ENCODE peak calls at places on chromosome X, in five cellular contexts. C is K562, S is HepG2, X is GM12878, B is WTC11. Z is an unnamed sample.

GRCh38 chrX:73913580-73913979 is 350.6 kb downstream of the CHIC1 start:
- DNase-seq in C (no peak), S (peak), X (no peak), B (no peak), Z (no peak)

GRCh38 chrX:138763761-138764160 is 52.2 kb upstream of the FGF13 start:
- DNase-seq in C (no peak), S (no peak), X (no peak), B (no peak), Z (no peak)

GRCh38 chrX:147827070-147827469 is 84.6 kb upstream of the FMR1 start:
- DNase-seq in C (no peak), S (no peak), X (no peak), B (no peak), Z (no peak)

GRCh38 chrX:111581086-111581485 is 69.6 kb downstream of the SERTM2 start:
- DNase-seq in C (no peak), S (no peak), X (no peak), B (no peak), Z (no peak)

GRCh38 chrX:115260330-115260729 is 26.4 kb upstream of the LRCH2 start:
- DNase-seq in C (no peak), S (no peak), X (no peak), B (no peak), Z (no peak)

GRCh38 chrX:97215166-97215565 is 331.5 kb downstream of the RPA4 start:
- DNase-seq in C (no peak), S (no peak), X (no peak), B (no peak), Z (no peak)

GRCh38 chrX:81414630-81415029 is 212.7 kb downstream of the SH3BGRL start:
- DNase-seq in C (no peak), S (no peak), X (no peak), B (no peak), Z (no peak)

GRCh38 chrX:1535241-1536041 is 1.5 kb downstream of the P2RY8 start:
- DNase-seq in C (no peak), S (no peak), X (peak), B (no peak), Z (no peak)

GRCh38 chrX:129736491-129736890 is 2.3 kb upstream of the XPNPEP2 start:
- DNase-seq in C (no peak), S (peak), X (no peak), B (no peak), Z (no peak)

GRCh38 chrX:133307094-133307493 is 88.9 kb upstream of the TFDP3 start:
- DNase-seq in C (no peak), S (no peak), X (no peak), B (no peak), Z (no peak)

GRCh38 chrX:95059909-95060308 is 1385.9 kb downstream of the FAM133A start:
- DNase-seq in C (no peak), S (no peak), X (no peak), B (no peak), Z (no peak)

GRCh38 chrX:136689441-136689840 is 41.5 kb downstream of the CD40LG start:
- DNase-seq in C (no peak), S (no peak), X (no peak), B (peak), Z (no peak)

GRCh38 chrX:134570899-134571298 is 87.4 kb downstream of the PLAC1 start:
- DNase-seq in C (no peak), S (no peak), X (no peak), B (no peak), Z (no peak)

DNA sequence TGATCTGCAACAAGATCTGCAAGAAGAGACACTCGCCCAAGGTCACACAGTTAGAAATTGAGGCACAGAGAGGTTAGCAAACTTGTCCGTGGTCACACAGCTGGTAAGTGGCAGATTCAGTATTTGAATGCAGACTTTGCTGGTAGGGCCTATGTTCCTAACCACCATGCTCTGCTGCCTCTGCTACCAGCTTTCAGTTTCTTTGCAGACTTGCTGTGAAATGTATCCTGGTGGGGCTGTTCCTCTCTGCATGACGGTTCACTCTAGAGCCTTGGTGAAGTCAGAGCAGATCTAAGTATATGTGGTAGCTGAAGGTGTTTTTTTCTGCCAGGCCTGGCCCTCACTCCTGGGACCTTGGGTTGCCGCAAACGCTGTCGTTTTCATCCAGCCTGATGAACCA is 87.1 kb downstream of the BEND2 start:
- DNase-seq in C (no peak), S (no peak), X (no peak), B (no peak), Z (no peak)
- TF ChIP-seq ESRRA in C (no peak), S (no peak), X (no peak), B (no peak), Z (no peak)

DNA sequence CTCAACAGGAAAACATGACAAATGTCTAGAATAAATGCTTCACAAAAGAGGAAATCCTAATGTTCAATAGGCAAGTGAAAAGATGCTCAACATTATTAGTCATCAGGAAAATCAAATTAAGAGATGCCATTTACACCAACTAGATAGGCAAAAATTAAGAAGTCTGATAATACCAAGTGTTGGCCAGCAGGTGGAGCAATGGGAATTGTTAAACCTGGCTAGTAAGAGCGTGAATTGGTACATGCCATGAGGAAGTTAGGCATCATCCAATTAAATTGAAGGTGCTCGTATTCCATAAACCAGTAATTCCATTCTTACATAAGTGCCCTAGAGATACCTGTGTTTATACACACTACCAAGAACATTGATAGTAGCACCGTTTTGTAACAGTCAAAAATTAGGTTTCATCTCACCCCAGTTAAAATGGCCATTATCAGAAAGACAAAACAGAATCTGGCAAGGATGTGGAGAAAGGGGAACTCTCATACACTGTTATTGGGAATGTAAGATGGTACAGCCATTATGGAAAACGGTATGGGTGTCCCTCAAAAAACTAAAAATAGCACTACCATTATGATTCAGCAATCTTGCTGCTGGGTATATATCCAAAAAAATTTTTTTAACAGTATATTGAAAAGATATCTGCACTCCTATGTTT is 14.0 kb upstream of the ZCCHC18 start:
- DNase-seq in C (peak), S (peak), X (no peak), B (peak), Z (peak)
- TF ChIP-seq ESRRA in C (no peak), S (no peak), X (no peak), B (no peak), Z (no peak)

DNA sequence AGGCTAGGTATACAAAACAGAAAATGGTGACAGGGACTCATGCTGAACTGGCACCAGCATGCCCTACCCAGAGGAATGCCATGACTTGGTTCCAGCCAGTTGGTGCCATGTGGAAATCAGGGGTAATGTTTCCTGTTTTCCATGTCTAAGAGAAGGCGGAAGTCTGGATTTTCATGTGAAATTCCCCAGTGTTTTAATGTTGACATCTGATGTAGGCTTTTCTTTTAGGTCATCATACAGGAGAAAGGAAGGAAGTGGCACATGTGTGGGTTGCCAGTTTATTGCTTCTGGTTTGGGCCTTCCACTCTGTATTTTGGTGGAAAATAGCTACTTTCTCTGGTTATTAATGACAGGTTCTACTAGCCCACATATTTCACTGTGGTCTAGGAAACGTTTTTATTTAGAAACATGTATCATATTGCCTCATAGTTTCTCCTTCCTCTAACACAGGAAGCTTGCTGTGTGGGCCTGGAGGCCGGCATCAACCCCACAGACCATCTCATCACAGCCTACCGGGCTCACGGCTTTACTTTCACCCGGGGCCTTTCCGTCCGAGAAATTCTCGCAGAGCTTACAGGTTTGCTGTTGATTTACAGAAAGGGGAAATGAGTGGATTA is 7.2 kb downstream of the PDHA1 start:
- DNase-seq in C (no peak), S (no peak), X (no peak), B (no peak), Z (no peak)
- TF ChIP-seq ESRRA in C (no peak), S (no peak), X (no peak), B (no peak), Z (no peak)

DNA sequence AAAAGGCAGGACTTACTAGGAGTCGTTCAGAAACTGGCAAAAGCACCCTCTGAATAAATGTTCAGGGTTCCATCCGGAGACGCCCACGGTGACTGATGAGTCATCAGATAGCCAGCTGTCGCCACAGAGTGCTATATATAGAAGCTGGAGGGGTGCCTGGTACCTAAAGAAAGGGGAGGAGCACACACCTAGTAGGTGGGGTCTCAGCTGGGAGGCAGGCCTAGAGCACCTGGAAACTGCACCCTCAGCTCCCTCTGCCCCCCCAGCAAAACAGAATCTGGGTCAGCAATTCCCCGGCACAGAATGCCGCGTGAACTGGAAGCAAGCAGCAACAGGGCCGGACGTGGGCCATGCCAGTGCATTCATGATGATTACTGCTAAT is 242.0 kb downstream of the BCOR start:
- DNase-seq in C (peak), S (no peak), X (peak), B (no peak), Z (peak)
- TF ChIP-seq ESRRA in C (no peak), S (no peak), X (no peak), B (no peak), Z (no peak)

GRCh38 chrX:20951016-20951795 is 423.0 kb upstream of the CNKSR2 start:
- DNase-seq in C (no peak), S (no peak), X (no peak), B (no peak), Z (no peak)
- TF ChIP-seq ESRRA in C (no peak), S (no peak), X (no peak), B (no peak), Z (no peak)